ENCODE peak calls at places on chromosomes 12 and 14, in six cellular contexts. C is fibroblast of lung, Q is endothelial cell of umbilical vein, O is mammary epithelial cell, V is neural progenitor cell, U is HCT116. D is an unnamed sample.
A peak's percentile ranks its signal among the peaks of the same experiment; 100 is the strongest.

GRCh38 chr12:101490286-101490920 is 15.3 kb downstream of the SPIC start:
- DNase-seq in C (no peak), Q (no peak), V (peak; percentile 53), U (peak; percentile 62), O (peak; percentile 3), D (peak; percentile 55)

GRCh38 chr12:94109154-94109553 is 39.2 kb upstream of the PLXNC1 start:
- DNase-seq in O (peak; percentile 11), Q (no peak), C (peak; percentile 77), U (no peak), V (no peak), D (no peak)

GRCh38 chr14:76497550-76498484 is 121.9 kb downstream of the ESRRB start:
- DNase-seq in V (peak; percentile 42), U (no peak), C (no peak), Q (no peak), O (no peak), D (no peak)

GRCh38 chr14:104866451-104867370 is 1.6 kb downstream of the CEP170B start:
- DNase-seq in Q (no peak), O (no peak), V (peak; percentile 5), C (no peak), U (no peak), D (no peak)

GRCh38 chr14:56891226-56891625 is 80.9 kb upstream of the OTX2 start:
- DNase-seq in U (no peak), C (no peak), V (peak; percentile 32), O (no peak), Q (no peak), D (peak; percentile 21)

GRCh38 chr14:92638904-92639303 is 109.5 kb downstream of the LGMN start:
- DNase-seq in O (no peak), U (no peak), C (no peak), V (no peak), Q (no peak), D (no peak)

GRCh38 chr12:6318440-6318879 is 8.0 kb downstream of the PLEKHG6 start:
- DNase-seq in V (no peak), Q (no peak), O (no peak), C (no peak), U (no peak), D (no peak)

GRCh38 chr12:124738636-124739467 is 124.8 kb downstream of the SCARB1 start:
- DNase-seq in U (no peak), V (peak; percentile 76), O (peak; percentile 45), C (peak; percentile 96), Q (peak; percentile 46), D (no peak)

GRCh38 chr14:96578619-96579018 is 76.4 kb downstream of the PAPOLA start:
- DNase-seq in Q (no peak), V (no peak), C (no peak), O (no peak), U (no peak), D (no peak)

GRCh38 chr12:100612557-100612956 is 39.1 kb downstream of the GAS2L3 start:
- DNase-seq in C (no peak), V (no peak), O (no peak), Q (no peak), U (no peak), D (no peak)

DNA sequence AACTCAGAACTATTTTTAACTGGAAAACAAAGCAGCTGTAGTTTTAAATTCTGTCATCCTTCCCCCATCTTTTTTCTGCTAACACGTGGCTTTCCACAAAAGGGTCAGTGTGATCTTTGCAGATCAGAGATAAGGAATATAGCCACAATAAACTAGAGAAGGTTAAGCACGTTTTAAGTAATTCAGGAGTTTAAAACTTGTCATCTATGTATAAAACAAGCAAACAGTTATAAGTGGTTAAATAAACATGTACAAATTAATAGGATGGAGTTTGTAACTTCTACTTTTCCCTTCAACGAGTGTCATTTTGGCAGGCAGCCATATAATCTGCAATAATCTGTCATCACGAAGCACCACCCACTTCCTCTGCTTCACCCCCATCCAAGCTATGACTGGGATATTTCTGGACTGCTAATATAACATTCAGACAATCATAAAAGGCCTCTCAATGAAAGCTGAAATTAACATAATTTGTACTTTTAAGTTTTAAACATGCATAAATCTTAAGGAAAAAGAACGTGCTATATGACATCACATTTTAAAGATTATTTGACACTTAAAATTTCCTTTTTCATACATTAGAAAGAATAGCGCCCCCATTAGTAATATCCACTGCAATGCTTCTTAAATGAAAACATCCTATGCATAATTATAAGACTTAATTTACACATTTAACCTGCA is 15.2 kb downstream of the TAOK3 start:
- DNase-seq in U (peak; percentile 63), Q (peak; percentile 70), O (peak; percentile 54), V (no peak), C (peak; percentile 36), D (no peak)
- TF ChIP-seq CTCF in U (no peak), Q (no peak), O (no peak), V (peak; percentile 8), C (no peak), D (no peak)

DNA sequence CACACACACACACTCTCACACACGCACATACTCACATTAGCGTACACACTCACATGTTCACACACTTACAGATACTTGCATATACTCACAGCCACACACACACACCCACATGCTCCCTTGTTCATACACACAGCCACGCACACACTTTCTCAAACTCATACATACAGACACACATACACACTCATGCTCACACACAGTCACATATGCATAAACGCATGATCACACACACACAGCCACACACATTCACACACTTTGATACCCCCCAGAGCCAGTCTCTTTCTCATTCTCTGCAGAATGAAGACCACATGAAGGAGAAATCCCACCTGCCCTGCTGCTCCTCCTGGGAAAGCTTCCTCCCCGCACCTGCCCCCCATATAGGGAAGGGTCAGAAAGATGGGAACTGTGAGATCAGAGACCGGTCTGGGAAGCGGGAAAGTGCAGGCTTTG is 105.0 kb upstream of the MED13L start:
- DNase-seq in Q (peak; percentile 65), V (peak; percentile 25), U (no peak), O (no peak), C (peak; percentile 75), D (no peak)
- H3K4me2 ChIP-seq in Q (peak overlapping the region; percentile 3), V (peak overlapping the region; percentile 75), U (no peak overlapping the region), O (peak overlapping the region; percentile 11), C (peak overlapping the region; percentile 74), D (no peak overlapping the region)

DNA sequence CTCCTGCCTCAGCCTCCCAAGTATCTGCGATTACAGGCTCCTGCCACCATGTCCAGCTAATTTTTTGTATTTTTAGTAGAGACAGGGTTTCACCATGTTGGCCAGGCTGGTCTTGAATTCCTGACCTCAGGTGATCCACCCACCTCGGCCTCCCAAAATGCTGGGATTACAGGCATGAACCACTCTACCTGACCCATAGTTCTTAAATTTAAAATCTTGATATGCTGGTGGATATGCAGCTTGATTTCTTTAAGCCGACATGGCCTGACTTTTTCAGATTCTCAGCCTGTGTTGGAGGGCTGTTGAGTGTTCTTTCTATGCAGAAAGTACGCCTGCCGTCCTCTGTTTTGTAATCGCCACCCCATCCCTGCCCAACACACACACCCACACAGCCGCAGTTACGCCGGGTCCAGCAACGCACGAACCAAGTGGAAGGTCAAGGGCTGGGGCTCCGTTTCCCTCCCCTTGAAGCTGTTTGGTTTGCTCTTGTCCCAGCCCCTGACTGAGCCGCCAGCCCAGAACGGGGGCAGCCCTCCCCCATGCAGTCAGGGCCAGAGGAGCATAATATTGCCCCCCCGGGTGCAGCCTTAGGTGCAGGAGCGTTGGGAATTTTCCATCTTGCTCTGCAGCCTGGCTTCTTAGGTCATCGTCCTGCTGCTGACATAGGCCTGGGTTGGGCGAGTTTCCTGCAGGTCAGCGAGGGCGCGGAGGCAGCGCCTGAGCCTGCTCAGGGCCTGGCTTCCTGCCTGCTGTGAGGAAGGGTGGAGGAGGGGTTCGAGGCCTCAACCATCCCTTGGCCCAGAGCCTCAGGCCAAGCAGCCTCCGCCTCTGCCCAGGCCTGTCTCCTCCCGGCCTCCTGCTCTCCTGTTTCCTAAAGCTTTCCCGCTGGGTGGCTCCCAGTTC is 44.2 kb downstream of the PSMA6 start:
- DNase-seq in V (peak; percentile 59), O (peak; percentile 97), U (no peak), C (peak; percentile 47), Q (peak; percentile 86), D (no peak)
- H3K9ac ChIP-seq in V (no peak overlapping the region), O (peak overlapping the region; percentile 51), U (no peak overlapping the region), C (peak overlapping the region; percentile 32), Q (peak overlapping the region; percentile 7), D (no peak overlapping the region)

DNA sequence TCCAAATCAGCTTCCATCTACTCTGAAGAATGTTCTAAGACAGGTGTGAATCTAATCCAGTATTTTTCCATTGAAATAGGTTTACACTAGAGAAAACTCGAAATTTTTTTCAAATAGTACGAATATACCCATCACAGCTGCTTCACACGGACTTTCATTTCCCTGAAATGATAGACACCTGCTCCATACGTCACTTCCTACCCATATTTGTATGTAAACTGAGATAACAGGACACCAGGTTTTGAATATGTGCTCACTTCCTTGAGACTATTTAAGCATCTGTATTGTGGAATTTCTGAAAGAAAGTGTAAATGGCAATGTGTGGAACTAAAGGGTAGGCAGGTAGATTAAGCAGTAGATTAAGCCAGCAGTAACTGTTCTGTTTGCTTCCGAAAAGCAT is 13.4 kb upstream of the ITPR2 start:
- DNase-seq in V (no peak), U (no peak), O (no peak), Q (no peak), C (no peak), D (no peak)
- TF ChIP-seq CTCF in V (no peak), U (no peak), O (no peak), Q (no peak), C (no peak), D (no peak)

DNA sequence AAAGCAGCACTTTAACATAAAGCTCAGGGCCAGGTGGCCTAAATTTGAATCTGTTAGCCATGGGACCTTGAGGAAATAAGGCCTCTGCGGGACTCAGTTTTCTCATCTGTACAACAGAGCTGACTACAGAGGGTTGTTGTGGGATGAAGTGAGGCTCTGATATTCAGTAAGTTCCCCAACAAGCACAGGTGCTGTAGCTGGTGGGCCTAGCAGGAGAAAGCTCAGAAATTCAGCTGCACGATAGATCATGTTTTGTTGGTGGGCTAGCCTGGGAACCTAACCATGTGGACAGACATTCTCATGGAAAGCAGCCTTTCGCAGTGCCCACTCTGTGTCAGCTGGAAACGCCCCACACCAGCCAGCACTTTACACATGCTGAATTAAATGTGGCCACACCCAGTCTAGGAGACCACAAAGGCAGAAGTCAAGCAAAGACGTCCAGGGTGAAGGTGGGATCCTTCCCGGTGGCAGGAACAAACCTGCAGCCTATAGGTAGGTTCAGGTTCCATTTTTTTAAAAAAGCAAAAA is 16.1 kb downstream of the PITPNM2 start:
- DNase-seq in O (no peak), C (no peak), V (no peak), Q (no peak), U (no peak), D (no peak)
- H3K4me2 ChIP-seq in O (peak overlapping the region; percentile 38), C (no peak overlapping the region), V (no peak overlapping the region), Q (no peak overlapping the region), U (no peak overlapping the region), D (no peak overlapping the region)

D was measured in MM.1S.